ENCODE peak calls at places on chromosomes 6 and 20, in nine cellular contexts. Z, M, V, W, R, K, B, O and J are unnamed samples.

GRCh38 chr20:54794874-54795273 is 319.5 kb downstream of the DOK5 start:
- DNase-seq in Z (no peak), M (no peak), V (no peak), W (no peak), R (no peak), K (no peak), B (no peak), O (no peak), J (no peak)

GRCh38 chr6:144710207-144710606 is 425.1 kb downstream of the UTRN start:
- DNase-seq in Z (no peak), M (no peak), V (peak), W (no peak), R (no peak), K (no peak), B (no peak), O (peak), J (peak)

GRCh38 chr6:89843070-89843469 is 13.4 kb downstream of the CASP8AP2 start:
- DNase-seq in Z (no peak), M (no peak), V (no peak), W (no peak), R (no peak), K (no peak), B (no peak), O (no peak), J (no peak)

GRCh38 chr6:113879186-113880096 is 22.3 kb downstream of the MARCKS start:
- DNase-seq in Z (no peak), M (no peak), V (no peak), W (peak), R (no peak), K (peak), B (no peak), O (peak), J (no peak)

GRCh38 chr6:14108571-14109410 is 8.8 kb upstream of the CD83 start:
- DNase-seq in Z (peak), M (peak), V (no peak), W (peak), R (no peak), K (no peak), B (no peak), O (no peak), J (no peak)

GRCh38 chr6:2635911-2636310 is 114.8 kb downstream of the MYLK4 start:
- DNase-seq in Z (no peak), M (no peak), V (no peak), W (no peak), R (no peak), K (no peak), B (no peak), O (no peak), J (no peak)

GRCh38 chr6:134247271-134247833 is 70.6 kb downstream of the SGK1 start:
- DNase-seq in Z (peak), M (no peak), V (no peak), W (no peak), R (no peak), K (no peak), B (no peak), O (no peak), J (peak)

GRCh38 chr6:33962186-33962585 is 158.4 kb upstream of the MLN start:
- DNase-seq in Z (no peak), M (no peak), V (no peak), W (no peak), R (no peak), K (no peak), B (peak), O (peak), J (peak)

GRCh38 chr6:439681-440167 is 48.2 kb downstream of the IRF4 start:
- DNase-seq in Z (no peak), M (no peak), V (no peak), W (no peak), R (no peak), K (no peak), B (no peak), O (no peak), J (no peak)

GRCh38 chr6:56862415-56863175 is 92.3 kb upstream of the BEND6 start:
- DNase-seq in Z (no peak), M (no peak), V (no peak), W (peak), R (no peak), K (no peak), B (no peak), O (no peak), J (no peak)

GRCh38 chr6:104689551-104690205 is 170.0 kb downstream of the HACE1 start:
- DNase-seq in Z (no peak), M (no peak), V (no peak), W (no peak), R (no peak), K (no peak), B (no peak), O (no peak), J (peak)

GRCh38 chr6:12957321-12958051 is 240.9 kb downstream of the PHACTR1 start:
- DNase-seq in Z (peak), M (peak), V (no peak), W (peak), R (peak), K (peak), B (peak), O (peak), J (no peak)

GRCh38 chr20:48605364-48606116 is 222.3 kb downstream of the PREX1 start:
- DNase-seq in Z (no peak), M (peak), V (no peak), W (no peak), R (no peak), K (no peak), B (peak), O (no peak), J (no peak)

GRCh38 chr6:19279137-19279747 is 557.9 kb upstream of the ID4 start:
- DNase-seq in Z (no peak), M (no peak), V (no peak), W (no peak), R (no peak), K (no peak), B (no peak), O (no peak), J (no peak)

GRCh38 chr20:10883166-10883565 is 209.4 kb upstream of the JAG1 start:
- DNase-seq in Z (no peak), M (no peak), V (no peak), W (no peak), R (no peak), K (no peak), B (no peak), O (no peak), J (no peak)

GRCh38 chr20:6855806-6856205 is 88.3 kb downstream of the BMP2 start:
- DNase-seq in Z (no peak), M (no peak), V (no peak), W (no peak), R (no peak), K (no peak), B (no peak), O (no peak), J (no peak)

GRCh38 chr6:57221191-57221935 is 744 bp downstream of the RAB23 start:
- DNase-seq in Z (peak), M (peak), V (no peak), W (peak), R (peak), K (peak), B (peak), O (no peak), J (no peak)

GRCh38 chr6:27177454-27178000 is 70.0 kb upstream of the PRSS16 start:
- DNase-seq in Z (peak), M (peak), V (peak), W (peak), R (peak), K (peak), B (peak), O (no peak), J (no peak)

GRCh38 chr6:93675856-93676255 is 256.5 kb upstream of the EPHA7 start:
- DNase-seq in Z (no peak), M (no peak), V (no peak), W (peak), R (no peak), K (no peak), B (no peak), O (no peak), J (no peak)

GRCh38 chr6:27890351-27891299 is 21.6 kb downstream of the OR2B2 start:
- DNase-seq in Z (peak), M (peak), V (no peak), W (peak), R (peak), K (peak), B (no peak), O (peak), J (no peak)

GRCh38 chr20:57795347-57795697 is 85.5 kb upstream of the PMEPA1 start:
- DNase-seq in Z (no peak), M (peak), V (no peak), W (no peak), R (no peak), K (no peak), B (no peak), O (no peak), J (no peak)

GRCh38 chr6:110509617-110510231 is 33.3 kb upstream of the SLC22A16 start:
- DNase-seq in Z (no peak), M (no peak), V (no peak), W (peak), R (no peak), K (peak), B (no peak), O (peak), J (no peak)

GRCh38 chr6:21003780-21004541 is 469.7 kb downstream of the CDKAL1 start:
- DNase-seq in Z (no peak), M (no peak), V (no peak), W (peak), R (no peak), K (no peak), B (no peak), O (no peak), J (no peak)

GRCh38 chr6:22800451-22800850 is 231.1 kb downstream of the HDGFL1 start:
- DNase-seq in Z (no peak), M (no peak), V (no peak), W (peak), R (no peak), K (no peak), B (no peak), O (no peak), J (no peak)